ENCODE peak calls at places on chromosome 9, in six cellular contexts. V is bronchial epithelial cell, W is Panc1, I is mesendoderm, L is GM23248, J is AG04450. G is an unnamed sample.

GRCh38 chr9:114811301-114811700 is 5.5 kb upstream of the TNFSF15 start:
- DNase-seq in V (peak; percentile 30), L (no peak), W (no peak), I (no peak), J (no peak), G (no peak)

GRCh38 chr9:100020121-100020780 is 78.5 kb downstream of the ERP44 start:
- DNase-seq in I (no peak), J (no peak), W (no peak), V (no peak), L (peak; percentile 67), G (no peak)

GRCh38 chr9:2602704-2603116 is 18.9 kb upstream of the VLDLR start:
- DNase-seq in V (peak; percentile 19), L (peak; percentile 41), I (no peak), W (no peak), J (peak; percentile 38), G (peak; percentile 76)

GRCh38 chr9:92786298-92786697 is 21.7 kb upstream of the BICD2 start:
- DNase-seq in L (no peak), V (no peak), I (no peak), W (no peak), J (no peak), G (no peak)

GRCh38 chr9:117704024-117704575 is at the start of gene TLR4:
- DNase-seq in J (no peak), L (peak; percentile 83), V (peak; percentile 56), I (peak; percentile 25), W (no peak), G (peak; percentile 79)

GRCh38 chr9:1018121-1018520 is 32.0 kb upstream of the DMRT2 start:
- DNase-seq in W (no peak), L (peak; percentile 60), I (peak; percentile 75), J (no peak), V (peak; percentile 48), G (peak; percentile 6)

GRCh38 chr9:37182718-37183117 is 62.3 kb downstream of the ZCCHC7 start:
- DNase-seq in J (no peak), L (no peak), W (no peak), I (no peak), V (no peak), G (no peak)

GRCh38 chr9:110765926-110766325 is 97.3 kb downstream of the MUSK start:
- DNase-seq in L (no peak), J (no peak), I (no peak), V (no peak), W (no peak), G (no peak)

GRCh38 chr9:72300884-72301283 is 64.1 kb downstream of the ZFAND5 start:
- DNase-seq in W (no peak), L (no peak), I (no peak), V (no peak), J (no peak), G (no peak)

GRCh38 chr9:23543420-23543819 is 282.6 kb downstream of the ELAVL2 start:
- DNase-seq in I (peak; percentile 70), V (peak; percentile 79), J (no peak), W (no peak), L (no peak), G (no peak)

GRCh38 chr9:1157836-1158235 is 107.7 kb downstream of the DMRT2 start:
- DNase-seq in J (no peak), V (no peak), L (no peak), I (no peak), W (no peak), G (no peak)

GRCh38 chr9:127614961-127615360 is 2.9 kb downstream of the STXBP1 start:
- DNase-seq in J (no peak), V (no peak), L (peak; percentile 42), I (no peak), W (no peak), G (peak; percentile 26)

DNA sequence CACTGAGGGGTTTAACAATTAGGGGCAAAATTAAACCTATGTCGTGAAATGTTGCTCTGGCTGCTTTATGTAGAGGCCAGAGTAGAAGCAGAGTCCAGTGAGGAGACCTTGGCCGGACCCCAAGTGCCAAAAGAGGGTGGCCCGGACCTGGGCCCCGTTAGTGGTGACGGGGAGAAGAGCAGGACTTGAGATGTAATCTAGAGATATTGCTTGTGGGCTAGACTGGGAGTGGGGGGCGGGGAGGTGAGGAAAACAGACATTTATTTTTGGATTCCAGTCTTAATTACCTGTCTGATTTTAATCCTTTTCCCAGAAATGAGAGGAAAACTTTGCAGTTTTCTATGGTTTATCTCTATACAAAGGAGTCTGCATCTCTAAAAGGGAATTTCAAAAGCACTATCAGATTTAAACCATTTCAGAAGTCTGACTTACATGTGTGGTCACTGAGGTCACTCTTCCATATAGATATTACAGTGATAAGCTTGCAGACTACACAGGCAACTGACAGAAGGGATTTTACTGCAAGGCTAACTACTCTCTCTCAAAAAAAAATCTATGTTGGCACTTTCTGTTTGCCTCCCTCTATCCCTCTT is 108.1 kb downstream of the MED27 start:
- DNase-seq in I (no peak), J (no peak), W (no peak), L (no peak), V (no peak), G (no peak)
- H3K4me3 ChIP-seq in I (no peak overlapping the region), J (no peak overlapping the region), W (no peak overlapping the region), L (no peak overlapping the region), V (no peak overlapping the region), G (no peak overlapping the region)

GRCh38 chr9:108844856-108845255 is 10.9 kb downstream of the ACTL7B start:
- DNase-seq in L (no peak), I (no peak), V (peak; percentile 68), W (no peak), J (no peak), G (no peak)

GRCh38 chr9:108844391-108844790 is 11.4 kb downstream of the ACTL7B start:
- DNase-seq in V (no peak), I (no peak), J (no peak), L (no peak), W (no peak), G (no peak)

GRCh38 chr9:108838017-108838416 is 17.8 kb downstream of the ACTL7B start:
- DNase-seq in W (no peak), I (peak; percentile 35), V (peak; percentile 96), J (no peak), L (peak; percentile 41), G (peak; percentile 34)

GRCh38 chr9:108837530-108837929 is 18.3 kb downstream of the ACTL7B start:
- DNase-seq in J (no peak), L (no peak), V (peak; percentile 95), W (no peak), I (no peak), G (no peak)

DNA sequence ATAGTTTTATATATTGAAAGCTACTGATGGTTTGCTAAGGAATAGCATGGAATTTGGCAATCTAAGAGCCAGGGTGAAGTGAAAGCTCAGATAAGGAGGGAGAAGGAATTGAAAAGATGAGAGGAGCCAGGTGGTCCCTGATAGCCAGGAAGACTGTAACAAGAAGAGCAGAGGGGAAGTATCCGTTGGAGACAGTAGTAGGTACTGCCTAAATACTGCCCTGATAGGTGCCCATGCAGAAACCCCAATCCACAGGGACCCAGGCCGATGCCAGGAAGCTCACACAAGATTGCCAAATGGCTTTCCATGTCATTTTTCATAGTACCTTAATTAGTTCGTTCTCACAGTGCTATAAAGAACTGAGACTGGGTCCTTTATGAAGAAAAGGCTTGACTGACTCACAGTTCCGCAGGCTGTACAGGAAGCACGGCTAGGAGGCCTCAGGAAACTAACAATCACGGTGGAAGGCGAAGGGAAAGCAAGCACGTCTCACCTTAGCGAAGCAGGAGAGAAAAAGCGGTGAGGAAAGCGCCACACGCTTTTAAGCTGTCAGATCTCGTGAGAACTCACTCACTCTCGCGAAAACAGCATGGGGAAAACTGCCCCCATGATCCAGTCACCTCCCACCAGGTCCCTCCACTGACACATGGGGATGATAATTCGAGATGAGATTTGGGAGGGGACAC is 13.0 kb downstream of the ACTL7B start:
- DNase-seq in J (no peak), W (no peak), V (no peak), I (no peak), L (no peak), G (no peak)
- H3K4me3 ChIP-seq in J (no peak overlapping the region), W (no peak overlapping the region), V (no peak overlapping the region), I (no peak overlapping the region), L (no peak overlapping the region), G (no peak overlapping the region)

DNA sequence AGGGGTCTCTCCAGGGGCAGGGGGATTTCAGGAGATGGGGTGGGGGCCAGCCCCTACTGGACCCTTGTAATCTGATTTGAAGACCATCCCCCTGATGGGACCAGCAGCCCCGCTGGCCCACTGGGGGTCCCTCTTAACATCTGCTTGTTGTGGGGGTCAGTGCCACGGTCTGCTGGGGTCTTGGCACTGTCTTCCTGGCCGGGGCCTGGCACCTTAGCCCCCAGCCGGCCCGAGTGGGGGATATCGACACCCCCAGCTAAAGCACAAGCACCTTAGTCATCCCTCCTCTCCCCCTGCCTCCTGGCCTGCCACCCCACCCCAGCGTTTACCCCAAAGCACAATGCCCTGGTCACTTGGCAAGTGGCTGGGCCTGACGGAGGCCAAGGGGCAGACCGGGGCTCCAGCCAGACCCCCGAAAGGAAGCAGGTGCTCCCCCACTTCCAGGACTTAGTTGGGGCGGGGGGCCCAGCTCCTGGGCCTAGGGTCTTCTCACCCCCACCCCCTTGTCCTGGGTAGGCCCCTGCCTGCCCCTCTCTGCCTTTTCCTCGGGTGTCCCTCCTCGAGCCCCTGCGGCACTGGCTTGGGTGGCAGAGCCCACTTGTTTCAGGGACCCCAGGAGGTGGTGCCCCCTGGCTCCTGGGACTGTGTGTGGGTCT is 1.4 kb upstream of the NFX1 start:
- DNase-seq in L (no peak), W (no peak), J (no peak), I (no peak), V (no peak), G (no peak)
- H3K4me3 ChIP-seq in L (no peak overlapping the region), W (no peak overlapping the region), J (no peak overlapping the region), I (no peak overlapping the region), V (no peak overlapping the region), G (no peak overlapping the region)

GRCh38 chr9:133681658-133682306 is 45.6 kb downstream of the DBH start:
- DNase-seq in W (no peak), J (no peak), V (no peak), I (no peak), L (no peak), G (no peak)

GRCh38 chr9:133682961-133683493 is 46.9 kb downstream of the DBH start:
- DNase-seq in V (no peak), J (no peak), L (no peak), I (no peak), W (no peak), G (no peak)

GRCh38 chr9:133684461-133685361 is 48.5 kb downstream of the DBH start:
- DNase-seq in I (no peak), V (no peak), L (no peak), J (no peak), W (no peak), G (no peak)

GRCh38 chr9:133685653-133686504 is 49.7 kb downstream of the DBH start:
- DNase-seq in V (no peak), L (no peak), W (no peak), I (no peak), J (no peak), G (no peak)

GRCh38 chr9:133683494-133684460 is 47.6 kb downstream of the DBH start:
- DNase-seq in I (peak; percentile 79), W (no peak), J (no peak), V (no peak), L (peak; percentile 26), G (peak; percentile 55)
- H3K4me3 ChIP-seq in I (no peak overlapping the region), W (no peak overlapping the region), J (no peak overlapping the region), V (no peak overlapping the region), L (no peak overlapping the region), G (no peak overlapping the region)

DNA sequence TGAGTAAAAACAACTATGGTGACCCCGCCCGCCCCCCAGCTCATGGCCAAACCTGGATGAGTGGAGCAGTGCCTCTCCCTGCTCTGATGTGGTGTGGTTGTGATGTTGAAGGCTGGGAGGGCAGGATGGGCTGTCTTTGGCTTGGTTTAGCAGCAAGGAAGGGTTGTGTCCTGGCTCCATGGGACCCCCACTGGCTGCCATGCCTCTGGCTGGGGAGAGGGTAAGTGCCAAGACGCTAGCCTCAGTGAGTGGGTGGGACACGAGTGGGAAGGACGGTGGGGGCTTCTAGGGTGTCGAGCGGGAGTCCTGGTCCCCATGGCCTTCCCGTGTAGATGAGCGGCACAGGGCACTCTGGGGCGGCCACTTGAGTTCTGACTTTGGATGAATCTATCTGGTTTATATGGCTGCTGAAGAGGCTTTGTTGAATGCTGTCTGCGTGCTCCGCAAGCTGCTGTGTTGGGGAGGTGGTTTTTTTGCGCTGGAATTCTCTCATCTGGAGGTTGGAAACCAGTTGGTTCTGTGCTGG is 50.4 kb downstream of the DAB2IP start:
- DNase-seq in J (no peak), V (no peak), L (no peak), W (no peak), I (no peak), G (no peak)
- H3K4me3 ChIP-seq in J (no peak overlapping the region), V (no peak overlapping the region), L (no peak overlapping the region), W (no peak overlapping the region), I (no peak overlapping the region), G (no peak overlapping the region)

G was measured in fibroblast of villous mesenchyme.